ENCODE peak calls at places on chromosomes 3 and 15, in six cellular contexts. T is fibroblast of lung; K is CD8-positive, alpha-beta memory T cell; E is GM13977; I is NCI-H69; G is caudate nucleus. Y is an unnamed sample.

GRCh38 chr3:178849220-178849910 is 222.2 kb downstream of the ZMAT3 start:
- DNase-seq in T (no peak), K (no peak), E (no peak), I (peak; percentile 66), G (no peak), Y (no peak)

GRCh38 chr3:31589228-31589627 is 56.5 kb downstream of the STT3B start:
- DNase-seq in T (no peak), K (no peak), E (no peak), I (no peak), G (no peak), Y (no peak)

GRCh38 chr3:188546835-188547670 is 393.1 kb downstream of the LPP start:
- DNase-seq in T (peak; percentile 79), K (no peak), E (no peak), I (no peak), G (no peak), Y (no peak)

GRCh38 chr3:152021951-152022461 is 148.6 kb downstream of the SUCNR1 start:
- DNase-seq in T (peak; percentile 70), K (no peak), E (no peak), I (peak; percentile 2), G (no peak), Y (no peak)

GRCh38 chr15:29676961-29677402 is 145.3 kb downstream of the TJP1 start:
- DNase-seq in T (peak; percentile 79), K (no peak), E (no peak), I (peak; percentile 82), G (no peak), Y (no peak)

GRCh38 chr3:128999104-128999503 is 2.0 kb upstream of the EFCC1 start:
- DNase-seq in T (no peak), K (no peak), E (no peak), I (peak; percentile 91), G (no peak), Y (no peak)

GRCh38 chr3:149277338-149277813 is 55.7 kb upstream of the CP start:
- DNase-seq in T (peak; percentile 89), K (peak; percentile 35), E (no peak), I (peak; percentile 33), G (no peak), Y (peak; percentile 81)

GRCh38 chr3:183265713-183266417 is 12.8 kb downstream of the B3GNT5 start:
- DNase-seq in T (peak; percentile 96), K (no peak), E (no peak), I (peak; percentile 86), G (no peak), Y (no peak)

GRCh38 chr3:99544819-99545281 is 93.5 kb upstream of the COL8A1 start:
- DNase-seq in T (peak; percentile 73), K (no peak), E (no peak), I (no peak), G (no peak), Y (no peak)

GRCh38 chr15:94162946-94163345 is 68.4 kb upstream of the MCTP2 start:
- DNase-seq in T (no peak), K (no peak), E (no peak), I (peak; percentile 38), G (no peak), Y (no peak)

GRCh38 chr15:68429691-68430470 is 2.1 kb downstream of the ITGA11 start:
- DNase-seq in T (peak; percentile 60), K (no peak), E (no peak), I (no peak), G (no peak), Y (no peak)